ENCODE peak calls at places on chromosome 10, in eight cellular contexts. C, P, E, I, K, D, Q and S are unnamed samples.

GRCh38 chr10:8061274-8062211 is 7.1 kb downstream of the GATA3 start:
- DNase-seq in C (no peak), P (peak), E (peak), I (no peak), K (no peak), D (no peak), Q (no peak), S (no peak)

GRCh38 chr10:28393956-28394568 is 91.2 kb upstream of the MPP7 start:
- DNase-seq in C (peak), P (peak), E (peak), I (peak), K (peak), D (peak), Q (peak), S (no peak)

GRCh38 chr10:26199841-26200240 is 16.7 kb upstream of the GAD2 start:
- DNase-seq in C (no peak), P (no peak), E (no peak), I (no peak), K (no peak), D (no peak), Q (no peak), S (no peak)

GRCh38 chr10:70804424-70804814 is 11.3 kb upstream of the SGPL1 start:
- DNase-seq in C (no peak), P (no peak), E (no peak), I (no peak), K (no peak), D (no peak), Q (no peak), S (peak)

GRCh38 chr10:98420786-98421185 is 5.8 kb upstream of the PYROXD2 start:
- DNase-seq in C (no peak), P (no peak), E (no peak), I (no peak), K (no peak), D (no peak), Q (no peak), S (no peak)

GRCh38 chr10:26488344-26488743 is 50.2 kb downstream of the APBB1IP start:
- DNase-seq in C (no peak), P (no peak), E (no peak), I (peak), K (no peak), D (no peak), Q (no peak), S (no peak)

GRCh38 chr10:122062831-122063674 is 74.1 kb downstream of the TACC2 start:
- DNase-seq in C (peak), P (peak), E (peak), I (peak), K (peak), D (peak), Q (peak), S (peak)

GRCh38 chr10:79929409-79929904 is 19.4 kb downstream of the SFTPD start:
- DNase-seq in C (peak), P (peak), E (peak), I (peak), K (peak), D (peak), Q (peak), S (no peak)

GRCh38 chr10:14123066-14123465 is 207.7 kb downstream of the FRMD4A start:
- DNase-seq in C (no peak), P (no peak), E (no peak), I (no peak), K (no peak), D (no peak), Q (no peak), S (no peak)

GRCh38 chr10:93034426-93034825 is 26.2 kb upstream of the CYP26C1 start:
- DNase-seq in C (no peak), P (no peak), E (no peak), I (peak), K (no peak), D (no peak), Q (peak), S (no peak)

GRCh38 chr10:42475168-42476098 is 162.9 kb downstream of the ZNF33B start:
- DNase-seq in C (no peak), P (no peak), E (no peak), I (peak), K (no peak), D (no peak), Q (peak), S (no peak)

GRCh38 chr10:101545898-101546297 is 42.2 kb downstream of the POLL start:
- DNase-seq in C (no peak), P (peak), E (no peak), I (no peak), K (no peak), D (no peak), Q (no peak), S (no peak)

GRCh38 chr10:93503075-93503474 is 6.7 kb downstream of the CEP55 start:
- DNase-seq in C (no peak), P (peak), E (no peak), I (peak), K (no peak), D (no peak), Q (no peak), S (no peak)

GRCh38 chr10:103712898-103713498 is 142.4 kb downstream of the SH3PXD2A start:
- DNase-seq in C (peak), P (peak), E (peak), I (peak), K (peak), D (peak), Q (peak), S (no peak)

GRCh38 chr10:126250527-126251310 is 137.6 kb downstream of the ADAM12 start:
- DNase-seq in C (no peak), P (no peak), E (no peak), I (peak), K (no peak), D (no peak), Q (peak), S (no peak)

GRCh38 chr10:11225935-11226334 is 208.3 kb downstream of the CELF2 start:
- DNase-seq in C (peak), P (no peak), E (no peak), I (no peak), K (no peak), D (no peak), Q (no peak), S (no peak)

GRCh38 chr10:87585565-87586514 is 73.8 kb upstream of the PAPSS2 start:
- DNase-seq in C (peak), P (peak), E (no peak), I (peak), K (no peak), D (peak), Q (peak), S (peak)

GRCh38 chr10:58010076-58010475 is 257.6 kb downstream of the IPMK start:
- DNase-seq in C (no peak), P (no peak), E (no peak), I (no peak), K (no peak), D (no peak), Q (no peak), S (no peak)

GRCh38 chr10:44352316-44353127 is 32.4 kb downstream of the CXCL12 start:
- DNase-seq in C (no peak), P (no peak), E (no peak), I (peak), K (no peak), D (no peak), Q (no peak), S (no peak)

GRCh38 chr10:98790817-98791216 is 344.1 kb upstream of the HPS1 start:
- DNase-seq in C (no peak), P (peak), E (peak), I (peak), K (no peak), D (no peak), Q (peak), S (no peak)

GRCh38 chr10:109588259-109588658 is 335.1 kb downstream of the XPNPEP1 start:
- DNase-seq in C (no peak), P (no peak), E (peak), I (no peak), K (no peak), D (no peak), Q (no peak), S (no peak)

GRCh38 chr10:9075420-9075819 is 1020.9 kb downstream of the GATA3 start:
- DNase-seq in C (no peak), P (no peak), E (no peak), I (peak), K (no peak), D (no peak), Q (no peak), S (no peak)

GRCh38 chr10:13634207-13634606 is 47.4 kb downstream of the PRPF18 start:
- DNase-seq in C (no peak), P (no peak), E (no peak), I (no peak), K (no peak), D (no peak), Q (no peak), S (no peak)

GRCh38 chr10:44143556-44143955 is 241.3 kb downstream of the CXCL12 start:
- DNase-seq in C (no peak), P (no peak), E (no peak), I (no peak), K (no peak), D (no peak), Q (no peak), S (no peak)

GRCh38 chr10:69232252-69232651 is 12.1 kb downstream of the HKDC1 start:
- DNase-seq in C (no peak), P (no peak), E (no peak), I (peak), K (no peak), D (peak), Q (peak), S (no peak)

GRCh38 chr10:96092999-96093767 is 36.9 kb upstream of the ZNF518A start:
- DNase-seq in C (no peak), P (no peak), E (no peak), I (no peak), K (no peak), D (no peak), Q (no peak), S (no peak)

GRCh38 chr10:70232155-70232858 is 922 bp downstream of the PPA1 start:
- DNase-seq in C (peak), P (peak), E (peak), I (peak), K (no peak), D (peak), Q (no peak), S (no peak)

GRCh38 chr10:5563237-5563961 is 38.6 kb downstream of the CALML3 start:
- DNase-seq in C (no peak), P (peak), E (no peak), I (no peak), K (peak), D (no peak), Q (no peak), S (no peak)

GRCh38 chr10:101650841-101651240 is 44.1 kb downstream of the FBXW4 start:
- DNase-seq in C (no peak), P (no peak), E (peak), I (no peak), K (no peak), D (no peak), Q (no peak), S (no peak)

GRCh38 chr10:102120987-102121738 is 995 bp upstream of the LDB1 start:
- DNase-seq in C (peak), P (peak), E (peak), I (peak), K (peak), D (no peak), Q (peak), S (no peak)

GRCh38 chr10:132879408-132880147 is 62.8 kb downstream of the CFAP46 start:
- DNase-seq in C (no peak), P (no peak), E (no peak), I (no peak), K (peak), D (no peak), Q (peak), S (no peak)

GRCh38 chr10:117905404-117905803 is 141.3 kb downstream of the RAB11FIP2 start:
- DNase-seq in C (no peak), P (no peak), E (no peak), I (no peak), K (no peak), D (no peak), Q (no peak), S (no peak)

DNA sequence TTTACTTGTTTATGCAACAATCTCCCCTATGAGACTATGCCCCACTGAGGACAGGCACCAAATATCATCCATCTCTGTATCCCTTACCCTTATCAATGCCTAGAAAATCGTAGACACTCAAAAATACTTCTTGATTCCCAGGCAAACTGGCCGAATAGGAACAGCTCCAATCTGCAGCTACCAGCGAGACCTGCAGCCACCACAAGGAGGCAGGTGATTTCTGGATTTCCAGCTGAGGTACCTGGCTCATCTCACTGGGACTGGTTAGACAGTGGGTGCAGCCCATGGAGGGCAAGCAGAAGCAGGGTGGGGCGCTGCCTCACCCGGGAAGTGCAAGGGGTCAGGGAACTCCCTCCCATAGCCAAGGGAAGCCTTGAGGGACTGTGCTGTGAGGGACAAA is 10.8 kb upstream of the PPP1R3C start:
- DNase-seq in C (no peak), P (no peak), E (peak), I (peak), K (no peak), D (peak), Q (no peak), S (no peak)
- TF ChIP-seq CTCF in C (no peak), P (peak), E (peak), I (peak), K (no peak), D (peak), Q (no peak), S (peak)

GRCh38 chr10:983951-984705 is 4.1 kb upstream of the GTPBP4 start:
- DNase-seq in C (no peak), P (no peak), E (no peak), I (no peak), K (no peak), D (peak), Q (no peak), S (no peak)
- H3K4me3 ChIP-seq in C (no peak), P (no peak), E (no peak), I (no peak), K (no peak), D (no peak), Q (no peak), S (no peak)

GRCh38 chr10:124576526-124577420 is 115.2 kb downstream of the LHPP start:
- DNase-seq in C (no peak), P (no peak), E (no peak), I (no peak), K (peak), D (no peak), Q (no peak), S (no peak)
- TF ChIP-seq CTCF in C (no peak), P (no peak), E (no peak), I (no peak), K (no peak), D (no peak), Q (no peak), S (no peak)

DNA sequence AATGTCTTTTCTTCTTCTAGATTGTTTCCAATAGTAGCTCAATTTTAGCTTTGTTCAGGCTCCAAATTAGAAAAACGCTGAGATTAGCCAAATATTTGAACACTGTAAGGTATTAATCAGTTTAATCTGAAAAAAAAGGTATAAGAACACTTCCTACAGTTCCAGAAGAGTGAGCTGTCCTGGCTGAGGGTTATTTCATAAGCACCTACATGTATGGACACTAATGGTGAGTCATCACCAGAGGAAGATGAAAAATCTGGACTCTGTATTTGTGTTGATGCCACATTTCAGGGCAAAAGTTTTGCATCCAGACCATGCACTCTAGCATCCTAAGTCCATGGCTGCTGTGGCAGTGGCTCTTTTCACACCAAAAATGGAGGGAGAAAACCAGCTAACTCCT is 189.5 kb downstream of the ANKRD30A start:
- DNase-seq in C (no peak), P (no peak), E (no peak), I (no peak), K (no peak), D (no peak), Q (no peak), S (no peak)
- H3K4me3 ChIP-seq in C (no peak), P (no peak), E (no peak), I (no peak), K (no peak), D (no peak), Q (no peak), S (no peak)

GRCh38 chr10:1074748-1075358 is 18.7 kb downstream of the WDR37 start:
- DNase-seq in C (no peak), P (no peak), E (no peak), I (peak), K (no peak), D (no peak), Q (no peak), S (no peak)

GRCh38 chr10:1069680-1070079 is 13.5 kb downstream of the WDR37 start:
- DNase-seq in C (no peak), P (no peak), E (no peak), I (no peak), K (no peak), D (no peak), Q (no peak), S (no peak)

GRCh38 chr10:1070939-1071338 is 14.8 kb downstream of the WDR37 start:
- DNase-seq in C (no peak), P (no peak), E (no peak), I (peak), K (no peak), D (no peak), Q (no peak), S (no peak)

GRCh38 chr10:1078668-1079067 is 22.5 kb downstream of the WDR37 start:
- DNase-seq in C (no peak), P (no peak), E (no peak), I (no peak), K (no peak), D (no peak), Q (no peak), S (no peak)

GRCh38 chr10:1074063-1074747 is 18.0 kb downstream of the WDR37 start:
- DNase-seq in C (no peak), P (no peak), E (no peak), I (no peak), K (no peak), D (no peak), Q (no peak), S (no peak)
- TF ChIP-seq CTCF in C (no peak), P (peak), E (no peak), I (peak), K (no peak), D (no peak), Q (no peak), S (peak)

GRCh38 chr10:47301833-47302232 is 1.8 kb downstream of the GDF10 start:
- DNase-seq in C (no peak), P (no peak), E (no peak), I (no peak), K (no peak), D (no peak), Q (no peak), S (no peak)

GRCh38 chr10:47297796-47298540 is 2.0 kb upstream of the GDF10 start:
- DNase-seq in C (no peak), P (no peak), E (peak), I (no peak), K (peak), D (no peak), Q (no peak), S (no peak)

GRCh38 chr10:47298730-47299129 is 1.3 kb upstream of the GDF10 start:
- DNase-seq in C (no peak), P (no peak), E (no peak), I (no peak), K (no peak), D (no peak), Q (no peak), S (no peak)

GRCh38 chr10:47299611-47299988 is 397 bp upstream of the GDF10 start:
- DNase-seq in C (no peak), P (no peak), E (no peak), I (no peak), K (no peak), D (no peak), Q (no peak), S (no peak)

DNA sequence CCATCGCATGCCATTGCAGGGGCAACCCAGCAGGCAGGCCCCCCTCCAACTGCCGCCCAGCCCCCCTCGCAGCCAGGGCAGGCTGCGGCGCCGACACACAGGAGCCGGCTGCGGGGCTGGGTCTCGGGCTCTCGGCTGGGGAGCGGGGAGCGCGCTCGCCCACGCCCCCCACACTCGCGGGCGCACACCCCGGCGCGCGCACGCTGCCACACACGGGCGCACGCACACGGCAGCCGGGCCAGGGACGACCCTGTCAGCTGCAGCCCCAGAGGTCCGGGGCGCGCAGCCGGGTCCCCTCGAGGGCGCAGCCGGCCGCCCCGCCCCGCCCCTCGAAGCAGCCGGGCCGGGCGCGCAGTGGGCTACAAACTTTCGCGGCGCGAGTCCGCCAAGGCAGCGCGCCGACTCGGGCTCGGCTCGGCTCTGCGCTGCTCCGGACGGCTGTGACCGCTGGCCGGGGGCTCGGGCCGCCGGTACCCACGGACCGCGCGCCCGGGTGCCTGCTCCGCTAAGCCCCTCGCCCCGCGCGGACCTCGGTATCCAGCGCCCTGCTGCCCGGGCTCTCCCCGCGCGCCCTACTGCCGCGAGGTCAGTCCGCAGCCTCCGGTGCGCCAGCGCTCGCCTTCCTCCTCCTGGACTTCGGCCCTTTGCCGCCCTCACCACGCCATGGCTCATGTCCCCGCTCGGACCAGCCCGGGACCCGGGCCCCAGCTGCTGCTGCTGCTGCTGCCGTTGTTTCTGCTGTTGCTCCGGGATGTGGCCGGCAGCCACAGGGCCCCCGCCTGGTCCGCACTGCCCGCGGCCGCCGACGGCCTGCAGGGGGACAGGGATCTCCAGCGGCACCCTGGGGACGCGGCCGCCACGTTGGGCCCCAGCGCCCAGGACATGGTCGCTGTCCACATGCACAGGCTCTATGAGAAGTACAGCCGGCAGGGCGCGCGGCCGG is at the start of gene GDF10:
- DNase-seq in C (no peak), P (peak), E (peak), I (no peak), K (peak), D (no peak), Q (no peak), S (no peak)
- H3K4me3 ChIP-seq in C (peak), P (peak), E (peak), I (no peak), K (peak), D (no peak), Q (no peak), S (no peak)